ENCODE peak calls at places on chromosome 16, in five cellular contexts. One of them, this sample, is unnamed. For H3K36me3, the result is how much of the 10 kb centered on the place peaks cover.

GRCh38 chr16:23699100-23699499 is 13.9 kb downstream of the ERN2 start:
- DNase-seq in prostate gland: no peak
- DNase-seq in MM.1S: no peak
- DNase-seq in heart right ventricle: no peak
- DNase-seq in tibial artery: no peak
- DNase-seq in this sample: peak

GRCh38 chr16:19980866-19981265 is 92.8 kb downstream of the GPR139 start:
- DNase-seq in MM.1S: no peak
- DNase-seq in tibial artery: no peak
- DNase-seq in prostate gland: no peak
- DNase-seq in heart right ventricle: no peak
- DNase-seq in this sample: no peak

GRCh38 chr16:57736419-57737281 is 1.1 kb downstream of the KATNB1 start:
- DNase-seq in tibial artery: no peak
- DNase-seq in MM.1S: peak
- DNase-seq in heart right ventricle: no peak
- DNase-seq in prostate gland: no peak
- DNase-seq in this sample: peak

GRCh38 chr16:58187092-58187491 is 10.8 kb downstream of the CSNK2A2 start:
- DNase-seq in tibial artery: no peak
- DNase-seq in MM.1S: no peak
- DNase-seq in prostate gland: no peak
- DNase-seq in heart right ventricle: no peak
- DNase-seq in this sample: no peak

GRCh38 chr16:79519448-79519847 is 81.1 kb downstream of the MAF start:
- DNase-seq in prostate gland: no peak
- DNase-seq in tibial artery: peak
- DNase-seq in heart right ventricle: no peak
- DNase-seq in MM.1S: peak
- DNase-seq in this sample: peak

GRCh38 chr16:89345663-89346150 is 128.2 kb downstream of the ZNF778 start:
- DNase-seq in prostate gland: peak
- DNase-seq in heart right ventricle: no peak
- DNase-seq in MM.1S: no peak
- DNase-seq in tibial artery: no peak
- DNase-seq in this sample: peak

GRCh38 chr16:59342669-59343068 is 608.6 kb upstream of the GOT2 start:
- DNase-seq in prostate gland: no peak
- DNase-seq in MM.1S: no peak
- DNase-seq in tibial artery: no peak
- DNase-seq in heart right ventricle: no peak
- DNase-seq in this sample: no peak

GRCh38 chr16:23597003-23597756 is 1.1 kb upstream of the NDUFAB1 start:
- DNase-seq in heart right ventricle: peak
- DNase-seq in tibial artery: no peak
- DNase-seq in prostate gland: no peak
- DNase-seq in MM.1S: peak
- DNase-seq in this sample: no peak

GRCh38 chr16:87201052-87201451 is 116.1 kb downstream of the C16orf95 start:
- DNase-seq in prostate gland: no peak
- DNase-seq in heart right ventricle: peak
- DNase-seq in tibial artery: peak
- DNase-seq in MM.1S: no peak
- DNase-seq in this sample: no peak

GRCh38 chr16:49499018-49499785 is 125.6 kb downstream of the C16orf78 start:
- DNase-seq in tibial artery: peak
- DNase-seq in heart right ventricle: no peak
- DNase-seq in prostate gland: no peak
- DNase-seq in MM.1S: no peak
- DNase-seq in this sample: peak

GRCh38 chr16:10385725-10386516 is at the start of gene ATF7IP2:
- DNase-seq in heart right ventricle: peak
- DNase-seq in prostate gland: peak
- DNase-seq in tibial artery: peak
- DNase-seq in MM.1S: peak
- DNase-seq in this sample: peak

GRCh38 chr16:47141773-47142468 is 1.8 kb downstream of the NETO2 start:
- DNase-seq in MM.1S: peak
- DNase-seq in tibial artery: peak
- DNase-seq in heart right ventricle: peak
- DNase-seq in prostate gland: peak
- DNase-seq in this sample: peak

GRCh38 chr16:71339481-71340171 is 18.9 kb upstream of the CALB2 start:
- DNase-seq in MM.1S: no peak
- DNase-seq in tibial artery: no peak
- DNase-seq in heart right ventricle: no peak
- DNase-seq in prostate gland: no peak
- DNase-seq in this sample: no peak

GRCh38 chr16:48629016-48629415 is 19.0 kb upstream of the N4BP1 start:
- DNase-seq in MM.1S: no peak
- DNase-seq in prostate gland: no peak
- DNase-seq in heart right ventricle: no peak
- DNase-seq in tibial artery: no peak
- DNase-seq in this sample: peak

DNA sequence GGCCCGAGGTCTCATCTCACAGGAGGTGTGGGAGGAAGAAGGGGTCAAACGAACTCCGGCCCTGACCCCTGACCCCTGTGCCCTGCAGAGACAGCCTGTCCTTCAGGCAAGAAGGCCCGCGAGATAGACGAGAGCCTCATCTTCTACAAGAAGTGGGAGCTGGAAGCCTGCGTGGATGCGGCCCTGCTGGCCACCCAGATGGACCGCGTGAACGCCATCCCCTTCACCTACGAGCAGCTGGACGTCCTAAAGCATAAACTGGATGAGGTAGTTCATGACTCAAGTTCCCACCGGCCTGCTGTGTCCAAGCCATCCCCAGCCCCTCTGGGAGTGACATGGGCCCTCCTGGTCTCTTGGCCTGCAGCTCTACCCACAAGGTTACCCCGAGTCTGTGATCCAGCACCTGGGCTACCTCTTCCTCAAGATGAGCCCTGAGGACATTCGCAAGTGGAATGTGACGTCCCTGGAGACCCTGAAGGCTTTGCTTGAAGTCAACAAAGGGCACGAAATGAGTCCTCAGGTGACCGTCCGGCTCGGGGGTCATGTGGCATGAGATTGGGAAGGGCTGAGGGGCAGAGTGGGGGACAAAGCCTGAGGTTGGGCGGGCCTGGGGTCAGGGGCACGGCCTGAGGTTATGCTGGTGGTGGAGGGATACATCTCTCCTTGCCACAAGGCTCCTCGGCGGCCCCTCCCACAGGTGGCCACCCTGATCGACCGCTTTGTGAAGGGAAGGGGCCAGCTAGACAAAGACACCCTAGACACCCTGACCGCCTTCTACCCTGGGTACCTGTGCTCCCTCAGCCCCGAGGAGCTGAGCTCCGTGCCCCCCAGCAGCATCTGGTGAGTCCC is 5.7 kb downstream of the MSLN start:
- DNase-seq in MM.1S: no peak
- DNase-seq in tibial artery: no peak
- DNase-seq in heart right ventricle: no peak
- DNase-seq in prostate gland: no peak
- DNase-seq in this sample: no peak
- H3K4me3 ChIP-seq in MM.1S: no peak
- H3K4me3 ChIP-seq in tibial artery: no peak
- H3K4me3 ChIP-seq in heart right ventricle: no peak
- H3K4me3 ChIP-seq in prostate gland: no peak
- H3K4me3 ChIP-seq in this sample: no peak

GRCh38 chr16:16041196-16041892 is 91.9 kb downstream of the ABCC1 start:
- DNase-seq in MM.1S: no peak
- DNase-seq in tibial artery: no peak
- DNase-seq in heart right ventricle: no peak
- DNase-seq in prostate gland: peak
- DNase-seq in this sample: peak
- H3K36me3 ChIP-seq in MM.1S: under half
- H3K36me3 ChIP-seq in tibial artery: under half
- H3K36me3 ChIP-seq in heart right ventricle: half or more
- H3K36me3 ChIP-seq in prostate gland: under half
- H3K36me3 ChIP-seq in this sample: under half

DNA sequence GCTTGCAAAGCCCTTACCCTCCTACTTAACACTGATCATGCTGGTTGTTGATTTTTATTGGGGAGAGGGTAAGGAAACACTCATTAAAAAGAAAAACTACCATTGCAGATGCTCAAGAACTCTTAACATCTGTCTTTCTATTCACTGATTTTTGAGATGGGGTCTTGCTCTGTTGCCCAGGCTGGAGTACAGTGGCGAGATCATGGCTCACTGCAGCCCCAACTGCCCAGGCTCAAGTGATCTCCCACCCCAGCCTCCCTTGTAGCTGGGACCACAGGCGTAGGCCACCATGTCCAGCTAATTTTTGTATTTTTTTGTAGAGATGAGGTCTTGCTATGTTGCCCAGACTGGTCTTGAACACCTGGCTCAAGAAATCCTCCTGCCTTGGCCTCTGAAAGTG is 14.5 kb downstream of the EMC8 start:
- DNase-seq in prostate gland: no peak
- DNase-seq in tibial artery: no peak
- DNase-seq in MM.1S: no peak
- DNase-seq in heart right ventricle: no peak
- DNase-seq in this sample: no peak
- H3K4me3 ChIP-seq in prostate gland: no peak
- H3K4me3 ChIP-seq in tibial artery: no peak
- H3K4me3 ChIP-seq in MM.1S: no peak
- H3K4me3 ChIP-seq in heart right ventricle: no peak
- H3K4me3 ChIP-seq in this sample: no peak

DNA sequence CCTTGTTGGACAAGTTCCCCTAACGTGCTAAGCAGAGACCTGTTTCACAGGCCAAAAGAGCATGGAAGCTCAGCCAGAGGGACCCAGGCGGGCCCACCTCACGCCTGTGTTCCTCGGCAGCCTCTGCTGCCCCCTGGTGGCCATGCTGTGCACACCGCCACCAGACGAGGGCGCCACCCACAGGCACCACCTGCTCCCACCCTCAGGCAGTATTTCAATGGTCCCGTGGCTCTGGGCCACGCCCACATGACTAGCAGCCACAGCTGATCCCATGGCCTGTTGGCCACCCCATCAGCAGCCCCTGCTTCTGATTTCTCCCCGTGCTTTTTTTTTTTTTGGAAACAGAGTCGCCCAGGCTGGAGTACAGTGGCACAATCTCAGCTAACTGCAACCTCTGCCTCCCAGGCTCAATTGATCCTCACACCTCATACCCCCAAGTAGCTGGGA is 18.9 kb downstream of the MPG start:
- DNase-seq in heart right ventricle: peak
- DNase-seq in MM.1S: peak
- DNase-seq in tibial artery: peak
- DNase-seq in prostate gland: peak
- DNase-seq in this sample: peak
- H3K36me3 ChIP-seq in heart right ventricle: under half
- H3K36me3 ChIP-seq in MM.1S: under half
- H3K36me3 ChIP-seq in tibial artery: under half
- H3K36me3 ChIP-seq in prostate gland: under half
- H3K36me3 ChIP-seq in this sample: under half

GRCh38 chr16:2091722-2092620 is 43.7 kb downstream of the PKD1 start:
- DNase-seq in tibial artery: no peak
- DNase-seq in heart right ventricle: no peak
- DNase-seq in MM.1S: no peak
- DNase-seq in prostate gland: no peak
- DNase-seq in this sample: peak
- H3K4me3 ChIP-seq in tibial artery: no peak
- H3K4me3 ChIP-seq in heart right ventricle: no peak
- H3K4me3 ChIP-seq in MM.1S: no peak
- H3K4me3 ChIP-seq in prostate gland: no peak
- H3K4me3 ChIP-seq in this sample: peak

GRCh38 chr16:29983420-29984136 is 9.9 kb downstream of the TAOK2 start:
- DNase-seq in heart right ventricle: no peak
- DNase-seq in MM.1S: no peak
- DNase-seq in prostate gland: no peak
- DNase-seq in tibial artery: no peak
- DNase-seq in this sample: no peak

GRCh38 chr16:29984764-29985147 is 10.7 kb downstream of the HIRIP3 start:
- DNase-seq in prostate gland: no peak
- DNase-seq in heart right ventricle: no peak
- DNase-seq in tibial artery: no peak
- DNase-seq in MM.1S: no peak
- DNase-seq in this sample: no peak

GRCh38 chr16:29985271-29985811 is 10.1 kb downstream of the HIRIP3 start:
- DNase-seq in prostate gland: no peak
- DNase-seq in MM.1S: no peak
- DNase-seq in tibial artery: no peak
- DNase-seq in heart right ventricle: no peak
- DNase-seq in this sample: no peak

GRCh38 chr16:29982560-29983419 is 9.1 kb downstream of the TAOK2 start:
- DNase-seq in heart right ventricle: no peak
- DNase-seq in tibial artery: no peak
- DNase-seq in MM.1S: no peak
- DNase-seq in prostate gland: no peak
- DNase-seq in this sample: no peak

GRCh38 chr16:29984137-29984763 is 10.6 kb downstream of the TAOK2 start:
- DNase-seq in tibial artery: no peak
- DNase-seq in heart right ventricle: no peak
- DNase-seq in prostate gland: no peak
- DNase-seq in MM.1S: no peak
- DNase-seq in this sample: no peak
- H3K36me3 ChIP-seq in tibial artery: half or more
- H3K36me3 ChIP-seq in heart right ventricle: half or more
- H3K36me3 ChIP-seq in prostate gland: under half
- H3K36me3 ChIP-seq in MM.1S: under half
- H3K36me3 ChIP-seq in this sample: half or more

GRCh38 chr16:77721752-77722314 is 481 bp upstream of the NUDT7 start:
- DNase-seq in prostate gland: no peak
- DNase-seq in MM.1S: no peak
- DNase-seq in heart right ventricle: no peak
- DNase-seq in tibial artery: no peak
- DNase-seq in this sample: no peak
- H3K4me3 ChIP-seq in prostate gland: peak
- H3K4me3 ChIP-seq in MM.1S: no peak
- H3K4me3 ChIP-seq in heart right ventricle: peak
- H3K4me3 ChIP-seq in tibial artery: peak
- H3K4me3 ChIP-seq in this sample: peak

DNA sequence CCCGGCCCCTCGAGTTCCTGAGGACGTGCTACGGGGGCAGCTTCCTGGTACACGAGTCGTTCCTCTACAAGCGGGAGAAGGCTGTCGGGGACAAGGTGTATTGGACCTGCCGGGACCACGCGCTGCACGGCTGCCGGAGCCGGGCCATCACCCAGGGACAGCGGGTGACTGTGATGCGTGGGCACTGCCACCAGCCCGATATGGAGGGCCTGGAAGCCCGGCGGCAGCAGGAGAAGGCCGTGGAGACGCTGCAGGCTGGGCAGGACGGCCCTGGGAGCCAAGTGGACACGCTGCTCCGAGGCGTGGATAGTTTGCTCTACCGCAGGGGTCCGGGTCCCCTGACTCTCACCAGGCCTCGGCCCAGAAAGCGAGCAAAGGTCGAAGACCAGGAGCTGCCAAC is 21.4 kb downstream of the FLYWCH1 start:
- DNase-seq in tibial artery: no peak
- DNase-seq in heart right ventricle: no peak
- DNase-seq in prostate gland: no peak
- DNase-seq in MM.1S: no peak
- DNase-seq in this sample: no peak
- H3K36me3 ChIP-seq in tibial artery: half or more
- H3K36me3 ChIP-seq in heart right ventricle: half or more
- H3K36me3 ChIP-seq in prostate gland: under half
- H3K36me3 ChIP-seq in MM.1S: under half
- H3K36me3 ChIP-seq in this sample: half or more

GRCh38 chr16:51155901-51156810 is 5.1 kb upstream of the SALL1 start:
- DNase-seq in tibial artery: no peak
- DNase-seq in heart right ventricle: no peak
- DNase-seq in MM.1S: no peak
- DNase-seq in prostate gland: no peak
- DNase-seq in this sample: no peak
- H3K4me3 ChIP-seq in tibial artery: no peak
- H3K4me3 ChIP-seq in heart right ventricle: peak
- H3K4me3 ChIP-seq in MM.1S: no peak
- H3K4me3 ChIP-seq in prostate gland: no peak
- H3K4me3 ChIP-seq in this sample: peak